ENCODE peak calls at places on chromosome 20, in five cellular contexts. L is HepG2, Z is WTC11, R is H1, I is A549. U is an unnamed sample.

GRCh38 chr20:10769700-10770099 is 95.9 kb upstream of the JAG1 start:
- DNase-seq in I (no peak), L (no peak), R (no peak), Z (no peak), U (no peak)

GRCh38 chr20:50794846-50795634 is at the start of gene BCAS4:
- DNase-seq in L (peak), I (peak), Z (peak), R (peak), U (peak)

GRCh38 chr20:32429745-32430360 is 71.7 kb downstream of the ASXL1 start:
- DNase-seq in I (no peak), L (no peak), Z (no peak), R (no peak), U (no peak)

GRCh38 chr20:53949319-53949839 is 121.0 kb downstream of the BCAS1 start:
- DNase-seq in R (no peak), L (no peak), Z (no peak), I (no peak), U (peak)

GRCh38 chr20:43842126-43843020 is 72.3 kb upstream of the TOX2 start:
- DNase-seq in L (no peak), Z (no peak), I (no peak), R (no peak), U (no peak)

GRCh38 chr20:22583773-22584629 is at the start of gene FOXA2:
- DNase-seq in L (peak), I (peak), R (no peak), Z (peak), U (no peak)

GRCh38 chr20:62365814-62366369 is 1.2 kb downstream of the LAMA5 start:
- DNase-seq in L (no peak), Z (peak), R (no peak), I (no peak), U (no peak)

GRCh38 chr20:16392346-16392745 is 180.9 kb downstream of the KIF16B start:
- DNase-seq in L (no peak), R (no peak), Z (no peak), I (no peak), U (no peak)

GRCh38 chr20:21522479-21523397 is 8.9 kb upstream of the NKX2-2 start:
- DNase-seq in R (no peak), L (no peak), Z (peak), I (no peak), U (no peak)

GRCh38 chr20:61436268-61436667 is 184.2 kb downstream of the CDH4 start:
- DNase-seq in I (no peak), Z (no peak), L (no peak), R (no peak), U (no peak)

GRCh38 chr20:3667434-3668037 is 4.3 kb upstream of the GFRA4 start:
- DNase-seq in I (no peak), Z (no peak), R (no peak), L (no peak), U (no peak)

GRCh38 chr20:5797843-5798462 is 47.8 kb downstream of the SHLD1 start:
- DNase-seq in I (no peak), L (no peak), R (no peak), Z (no peak), U (no peak)

GRCh38 chr20:34522969-34523871 is 7.0 kb downstream of the DYNLRB1 start:
- DNase-seq in I (peak), Z (peak), L (peak), R (no peak), U (peak)

GRCh38 chr20:3786665-3787639 is at the start of gene CENPB:
- DNase-seq in I (peak), Z (peak), R (no peak), L (peak), U (peak)

GRCh38 chr20:51371720-51372119 is 170.8 kb downstream of the NFATC2 start:
- DNase-seq in Z (no peak), I (no peak), R (no peak), L (no peak), U (no peak)

GRCh38 chr20:362271-363254 is 15.7 kb downstream of the NRSN2 start:
- DNase-seq in L (peak), I (peak), R (no peak), Z (peak), U (peak)

GRCh38 chr20:32336918-32337347 is 21.2 kb upstream of the ASXL1 start:
- DNase-seq in R (no peak), L (peak), I (peak), Z (no peak), U (peak)

GRCh38 chr20:36856196-36856595 is 19.7 kb upstream of the TLDC2 start:
- DNase-seq in Z (no peak), R (no peak), L (no peak), I (no peak), U (no peak)

GRCh38 chr20:4896971-4897497 is 104.3 kb downstream of the SLC23A2 start:
- DNase-seq in R (no peak), I (no peak), Z (peak), L (no peak), U (peak)

GRCh38 chr20:6079011-6079410 is 25.2 kb upstream of the LRRN4 start:
- DNase-seq in L (no peak), I (no peak), Z (no peak), R (no peak), U (no peak)

GRCh38 chr20:3740600-3741301 is 8.3 kb downstream of the HSPA12B start:
- DNase-seq in I (no peak), L (no peak), Z (no peak), R (no peak), U (no peak)

GRCh38 chr20:58450259-58450658 is 61.2 kb downstream of the VAPB start:
- DNase-seq in Z (no peak), I (no peak), L (no peak), R (no peak), U (no peak)

GRCh38 chr20:1820137-1821074 is 74.8 kb upstream of the SIRPA start:
- DNase-seq in L (no peak), R (no peak), I (no peak), Z (no peak), U (peak)

GRCh38 chr20:58891686-58892125 is 39.2 kb downstream of the GNAS start:
- DNase-seq in L (no peak), R (no peak), Z (peak), I (peak), U (peak)

GRCh38 chr20:35311409-35311808 is 19.2 kb upstream of the FAM83C start:
- DNase-seq in Z (no peak), R (no peak), I (no peak), L (no peak), U (no peak)

GRCh38 chr20:35726759-35727711 is 15.0 kb downstream of the RBM39 start:
- DNase-seq in I (no peak), R (no peak), Z (no peak), L (no peak), U (peak)

GRCh38 chr20:15596220-15596875 is 976.9 kb downstream of the KIF16B start:
- DNase-seq in Z (no peak), I (no peak), L (no peak), R (no peak), U (no peak)

GRCh38 chr20:36744764-36745191 is 1.1 kb downstream of the NDRG3 start:
- DNase-seq in I (no peak), Z (no peak), R (no peak), L (no peak), U (no peak)

GRCh38 chr20:64176548-64177419 is 12.5 kb downstream of the MYT1 start:
- DNase-seq in Z (no peak), I (no peak), L (no peak), R (no peak), U (no peak)
- TF ChIP-seq MAX in Z (no peak), I (no peak), L (no peak), R (no peak), U (no peak)

GRCh38 chr20:49797292-49797628 is 15.4 kb upstream of the SLC9A8 start:
- DNase-seq in R (no peak), L (no peak), Z (no peak), I (no peak), U (no peak)

GRCh38 chr20:49795125-49795424 is 17.6 kb upstream of the SLC9A8 start:
- DNase-seq in Z (no peak), I (no peak), L (no peak), R (no peak), U (no peak)

GRCh38 chr20:49792006-49792405 is 20.6 kb upstream of the SLC9A8 start:
- DNase-seq in Z (no peak), R (no peak), I (no peak), L (no peak), U (peak)

GRCh38 chr20:49792611-49793010 is 20.0 kb upstream of the SLC9A8 start:
- DNase-seq in R (no peak), L (no peak), I (no peak), Z (no peak), U (no peak)

DNA sequence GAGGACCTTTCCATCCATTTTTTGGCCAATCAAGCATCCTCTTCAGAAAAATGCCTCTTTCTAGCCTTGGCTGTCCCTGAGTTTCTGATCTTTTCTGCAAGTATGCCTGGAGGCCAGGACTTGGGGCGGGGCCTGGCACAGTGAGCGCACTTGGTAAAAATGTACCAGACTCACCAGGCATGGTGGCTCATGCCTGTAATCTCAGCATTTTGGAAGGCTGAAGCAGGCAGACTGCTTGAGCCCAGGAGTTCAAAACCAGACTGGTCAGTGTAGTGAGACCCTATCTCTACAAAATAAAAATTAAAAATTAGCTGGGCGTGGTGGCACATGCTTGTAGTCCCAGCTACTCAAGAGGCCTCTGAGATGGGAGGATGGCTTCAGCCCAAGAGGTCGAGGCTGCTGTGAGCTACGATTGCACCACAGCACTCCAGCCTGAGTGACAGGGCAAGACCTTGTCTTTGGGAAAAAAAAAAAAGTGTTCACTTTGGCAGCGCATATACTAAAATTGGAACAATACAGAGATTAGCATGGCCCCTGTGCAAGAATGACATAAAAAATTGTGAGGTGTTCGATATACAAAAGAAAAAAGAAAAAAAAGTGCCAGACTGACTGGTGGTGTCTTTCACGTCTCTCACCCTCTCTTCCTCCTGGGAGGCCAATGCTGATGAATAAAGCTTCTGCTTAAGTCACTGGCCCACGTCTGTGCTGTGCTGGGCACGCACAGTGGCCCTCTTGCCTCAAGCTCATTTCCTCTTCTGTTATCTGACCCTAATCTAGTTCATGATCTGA is 18.1 kb upstream of the SLC9A8 start:
- DNase-seq in L (no peak), I (no peak), Z (no peak), R (no peak), U (peak)
- TF ChIP-seq MAX in L (no peak), I (no peak), Z (no peak), R (no peak), U (peak)

GRCh38 chr20:60172306-60172984 is 214.2 kb downstream of the CDH26 start:
- DNase-seq in L (no peak), I (no peak), Z (no peak), R (no peak), U (no peak)
- TF ChIP-seq MAX in L (no peak), I (no peak), Z (no peak), R (no peak), U (no peak)

GRCh38 chr20:40843251-40843650 is 154.2 kb upstream of the MAFB start:
- DNase-seq in I (no peak), L (no peak), Z (no peak), R (no peak), U (no peak)
- TF ChIP-seq MAX in I (no peak), L (no peak), Z (no peak), R (no peak), U (no peak)

GRCh38 chr20:23857954-23858565 is 21.5 kb downstream of the CST5 start:
- DNase-seq in I (no peak), Z (peak), R (no peak), L (no peak), U (no peak)

GRCh38 chr20:23856736-23857135 is 22.8 kb downstream of the CST5 start:
- DNase-seq in Z (no peak), L (no peak), R (no peak), I (no peak), U (no peak)

GRCh38 chr20:23856226-23856625 is 23.3 kb downstream of the CST5 start:
- DNase-seq in R (no peak), L (no peak), Z (no peak), I (no peak), U (no peak)
- TF ChIP-seq MAX in R (no peak), L (no peak), Z (no peak), I (no peak), U (no peak)

DNA sequence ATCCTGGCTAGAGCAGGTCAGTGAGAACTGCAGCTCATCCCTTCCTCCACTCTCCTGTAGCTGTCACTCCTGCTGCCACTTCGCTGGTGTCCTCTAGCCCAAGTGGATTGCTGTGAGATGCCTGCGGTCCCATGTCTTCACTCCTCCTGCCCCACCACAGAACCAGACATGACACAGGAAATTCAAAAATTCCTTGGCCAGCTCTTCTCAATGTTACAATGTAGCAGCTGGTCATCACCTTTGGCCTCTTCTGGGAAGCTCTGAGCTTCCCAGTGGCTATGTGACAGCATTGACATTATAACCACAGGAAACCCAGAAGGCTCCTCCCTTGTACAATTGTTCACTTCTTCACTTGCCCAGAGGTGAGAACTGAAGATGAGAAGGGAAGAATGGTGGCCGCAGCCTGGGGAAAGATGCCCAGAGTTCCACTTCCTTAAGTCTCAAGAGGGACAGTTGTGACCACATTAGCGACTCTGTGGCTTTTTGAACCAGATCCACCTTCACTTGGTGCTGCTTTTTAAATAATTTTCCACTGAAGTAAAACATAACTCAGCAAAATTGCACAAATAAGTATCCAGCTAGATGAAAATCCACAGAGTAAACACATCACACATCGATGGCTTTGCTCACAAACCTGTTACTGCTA is 76.1 kb upstream of the NAA20 start:
- DNase-seq in R (no peak), Z (no peak), L (no peak), I (no peak), U (peak)
- TF ChIP-seq MAX in R (no peak), Z (no peak), L (no peak), I (no peak), U (no peak)

GRCh38 chr20:18258126-18258860 is 30.0 kb upstream of the ZNF133 start:
- DNase-seq in Z (no peak), L (peak), R (no peak), I (no peak), U (peak)
- TF ChIP-seq MAX in Z (no peak), L (no peak), R (no peak), I (no peak), U (no peak)

GRCh38 chr20:42361402-42361801 is 743.2 kb upstream of the CHD6 start:
- DNase-seq in I (no peak), Z (no peak), L (no peak), R (no peak), U (peak)
- TF ChIP-seq MAX in I (no peak), Z (no peak), L (no peak), R (no peak), U (no peak)

GRCh38 chr20:48339147-48339985 is 488.4 kb downstream of the PREX1 start:
- DNase-seq in Z (no peak), R (no peak), L (no peak), I (peak), U (peak)

GRCh38 chr20:48338717-48339116 is 489.1 kb downstream of the PREX1 start:
- DNase-seq in R (no peak), Z (no peak), I (no peak), L (no peak), U (no peak)

GRCh38 chr20:48340915-48341314 is 486.9 kb downstream of the PREX1 start:
- DNase-seq in I (no peak), L (no peak), R (no peak), Z (no peak), U (no peak)

GRCh38 chr20:48339986-48340884 is 487.6 kb downstream of the PREX1 start:
- DNase-seq in I (no peak), R (no peak), Z (no peak), L (no peak), U (peak)

DNA sequence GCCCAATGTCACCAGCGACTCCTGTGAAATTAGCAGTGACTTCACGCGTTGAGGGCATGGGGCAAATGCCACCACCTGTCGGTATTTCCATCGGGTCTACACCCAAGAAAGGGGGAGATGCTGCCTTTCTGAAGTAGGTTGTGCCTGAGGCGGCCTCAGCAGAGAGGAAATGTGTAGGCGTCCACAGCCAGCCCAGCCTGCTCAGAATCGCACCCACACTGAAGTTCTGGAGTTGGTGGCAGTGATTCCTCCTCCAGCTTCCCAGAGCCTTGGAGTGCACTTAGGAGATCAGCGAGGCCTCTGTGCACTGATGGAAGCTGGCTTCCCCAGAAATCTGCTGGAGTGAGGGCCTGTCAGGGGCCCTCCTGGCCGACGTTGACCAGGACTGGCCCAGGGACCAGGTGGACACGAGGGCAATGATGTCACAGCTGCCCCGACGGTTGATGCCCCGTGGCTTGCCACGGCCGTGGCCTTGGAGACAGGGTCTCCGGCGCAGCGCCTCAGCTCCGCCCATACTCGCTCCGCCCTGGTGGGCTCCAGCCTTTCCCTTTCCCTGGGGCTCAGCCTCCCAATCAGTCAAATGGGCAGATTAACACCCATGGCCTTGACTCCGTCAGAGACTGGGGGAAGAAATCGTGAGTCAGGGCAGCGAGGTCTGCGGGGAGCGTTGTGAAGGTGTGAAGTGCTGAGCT is 484.8 kb downstream of the PREX1 start:
- DNase-seq in Z (no peak), R (no peak), I (no peak), L (no peak), U (no peak)
- TF ChIP-seq MAX in Z (no peak), R (no peak), I (no peak), L (no peak), U (no peak)

DNA sequence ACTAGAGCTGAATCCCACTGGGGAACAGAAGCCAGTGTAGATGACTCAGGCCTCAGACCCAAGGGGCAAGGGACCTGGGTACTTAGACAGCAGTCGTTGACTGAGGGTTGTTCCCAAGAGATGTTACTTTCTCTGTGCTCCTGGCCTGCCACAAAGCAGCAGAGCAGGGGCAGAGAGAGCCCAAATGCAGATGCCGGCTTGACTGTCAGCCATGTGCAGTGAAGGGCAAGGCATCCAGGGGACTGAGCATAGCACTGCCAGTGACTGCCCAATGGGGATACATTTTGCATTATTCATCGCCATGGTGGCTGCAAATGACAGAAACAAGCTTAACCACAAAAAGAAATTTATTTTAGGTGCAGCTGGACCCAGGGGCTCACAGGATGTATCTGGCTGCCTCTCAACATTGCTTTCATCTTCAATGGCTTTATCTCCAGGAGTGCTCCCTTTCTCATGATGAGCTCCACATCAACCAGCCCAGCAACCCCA is 7.6 kb upstream of the TP53RK start:
- DNase-seq in R (no peak), I (no peak), L (no peak), Z (no peak), U (peak)
- TF ChIP-seq MAX in R (no peak), I (no peak), L (no peak), Z (no peak), U (no peak)